ENCODE peak calls at places on chromosomes 3 and 15, in four cellular contexts. D is K562, E is GM12878, P is GM12891. N is an unnamed sample.

GRCh38 chr3:48273594-48274211 is 32.8 kb downstream of the ZNF589 start:
- DNase-seq in D (peak), E (peak), P (peak), N (peak)

GRCh38 chr3:152595975-152596832 is 238.7 kb upstream of the P2RY1 start:
- DNase-seq in D (peak), E (peak), P (peak), N (peak)

GRCh38 chr3:47315069-47315647 is 32.4 kb downstream of the KLHL18 start:
- DNase-seq in D (peak), E (no peak), P (no peak), N (no peak)

GRCh38 chr15:66362776-66363175 is 6.3 kb upstream of the TIPIN start:
- DNase-seq in D (no peak), E (no peak), P (no peak), N (no peak)

GRCh38 chr3:194556086-194557056 is 69.6 kb upstream of the ATP13A3 start:
- DNase-seq in D (peak), E (no peak), P (no peak), N (no peak)

GRCh38 chr15:26091184-26091583 is 228.1 kb upstream of the ATP10A start:
- DNase-seq in D (no peak), E (no peak), P (no peak), N (no peak)

GRCh38 chr3:106794442-106794841 is 582.8 kb upstream of the CCDC54 start:
- DNase-seq in D (no peak), E (no peak), P (no peak), N (no peak)

GRCh38 chr3:125322166-125322565 is 53.0 kb downstream of the ZNF148 start:
- DNase-seq in D (no peak), E (no peak), P (no peak), N (no peak)

GRCh38 chr15:49282366-49282765 is 112.3 kb downstream of the GALK2 start:
- DNase-seq in D (no peak), E (no peak), P (no peak), N (no peak)

GRCh38 chr3:73324203-73325155 is 263.0 kb downstream of the EBLN2 start:
- DNase-seq in D (no peak), E (no peak), P (no peak), N (no peak)

GRCh38 chr15:89409184-89409992 is 74.8 kb upstream of the POLG start:
- DNase-seq in D (no peak), E (no peak), P (no peak), N (no peak)

GRCh38 chr15:71125831-71126453 is 10.7 kb downstream of the THSD4 start:
- DNase-seq in D (peak), E (no peak), P (no peak), N (no peak)

GRCh38 chr3:30578479-30578878 is 27.9 kb upstream of the TGFBR2 start:
- DNase-seq in D (no peak), E (no peak), P (no peak), N (no peak)

GRCh38 chr3:194030372-194030771 is 105.6 kb upstream of the HES1 start:
- DNase-seq in D (no peak), E (no peak), P (no peak), N (no peak)

GRCh38 chr15:85100186-85100937 is 118.7 kb downstream of the PDE8A start:
- DNase-seq in D (no peak), E (no peak), P (peak), N (no peak)

GRCh38 chr3:108297636-108298035 is 1.3 kb downstream of the HHLA2 start:
- DNase-seq in D (no peak), E (no peak), P (no peak), N (no peak)

GRCh38 chr3:138124689-138125420 is 7.3 kb downstream of the A4GNT start:
- DNase-seq in D (no peak), E (no peak), P (no peak), N (no peak)
- TF ChIP-seq TAF1 in D (no peak), E (no peak), P (no peak), N (no peak)

GRCh38 chr3:69786854-69787253 is 47.6 kb downstream of the MITF start:
- DNase-seq in D (no peak), E (no peak), P (no peak), N (no peak)

GRCh38 chr3:69785769-69786311 is 46.6 kb downstream of the MITF start:
- DNase-seq in D (no peak), E (no peak), P (no peak), N (no peak)

GRCh38 chr3:69781593-69781992 is 42.3 kb downstream of the MITF start:
- DNase-seq in D (no peak), E (no peak), P (no peak), N (no peak)

GRCh38 chr3:69787436-69788168 is 48.3 kb downstream of the MITF start:
- DNase-seq in D (no peak), E (no peak), P (no peak), N (no peak)

GRCh38 chr3:69784854-69785523 is 45.7 kb downstream of the MITF start:
- DNase-seq in D (no peak), E (no peak), P (no peak), N (no peak)
- TF ChIP-seq POLR2AphosphoS5 in D (no peak), E (no peak), P (no peak), N (no peak)

GRCh38 chr3:172777901-172778300 is 27.4 kb downstream of the ECT2 start:
- DNase-seq in D (no peak), E (no peak), P (no peak), N (no peak)

GRCh38 chr3:172787019-172787418 is 36.5 kb downstream of the ECT2 start:
- DNase-seq in D (no peak), E (no peak), P (no peak), N (no peak)

GRCh38 chr3:172787746-172788145 is 37.2 kb downstream of the ECT2 start:
- DNase-seq in D (no peak), E (no peak), P (no peak), N (no peak)

DNA sequence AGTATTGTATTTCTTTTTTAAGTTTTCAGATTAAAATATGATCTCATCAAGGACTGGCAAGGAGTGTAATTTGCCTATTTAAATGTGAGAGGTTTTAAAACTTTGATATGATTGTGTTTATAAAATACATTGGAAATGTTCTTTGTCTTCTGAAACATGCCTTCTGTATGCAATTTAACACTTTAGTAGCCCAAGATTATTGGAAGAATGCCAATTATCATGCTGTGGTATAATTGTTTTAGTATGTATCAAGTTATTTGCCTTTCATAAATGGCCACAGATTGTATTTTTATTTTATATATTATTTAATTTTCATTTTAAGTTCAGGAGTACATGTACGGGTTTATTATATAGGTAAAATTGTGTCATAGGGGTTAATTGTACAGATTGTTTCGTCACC is 31.7 kb downstream of the ECT2 start:
- DNase-seq in D (no peak), E (no peak), P (no peak), N (no peak)
- TF ChIP-seq TAF1 in D (no peak), E (no peak), P (no peak), N (no peak)

GRCh38 chr3:128107809-128108208 is 15.8 kb downstream of the RUVBL1 start:
- DNase-seq in D (no peak), E (no peak), P (no peak), N (no peak)

GRCh38 chr3:128113817-128114794 is 9.5 kb downstream of the RUVBL1 start:
- DNase-seq in D (no peak), E (peak), P (no peak), N (no peak)

GRCh38 chr3:128111147-128111546 is 12.5 kb downstream of the RUVBL1 start:
- DNase-seq in D (no peak), E (no peak), P (no peak), N (no peak)

GRCh38 chr3:128112406-128112968 is 11.1 kb downstream of the RUVBL1 start:
- DNase-seq in D (no peak), E (peak), P (no peak), N (no peak)
- TF ChIP-seq POLR2AphosphoS5 in D (no peak), E (no peak), P (no peak), N (no peak)

N was measured in GM12892.